ENCODE peak calls at places on chromosomes 5 and 9, in ten cellular contexts. Y is transverse colon, G is SK-N-SH, U is sigmoid colon, H is tibial nerve, T is A549, B is stomach, M is ovary, S is upper lobe of left lung, Q is suprapubic skin. K is an unnamed sample. For H3K4me1, the result is how much of the 10 kb centered on the place peaks cover.

GRCh38 chr9:93567271-93567959 is 9.0 kb upstream of the PHF2 start:
- DNase-seq in M (no peak), H (no peak), B (no peak), G (no peak), U (peak), Y (no peak), S (no peak), Q (peak), T (no peak), K (no peak)

GRCh38 chr5:136113606-136114005 is 19.0 kb upstream of the SMAD5 start:
- DNase-seq in U (no peak), M (no peak), T (no peak), G (no peak), S (no peak), B (no peak), H (no peak), Y (no peak), Q (no peak), K (no peak)

GRCh38 chr9:1469996-1470395 is 419.8 kb downstream of the DMRT2 start:
- DNase-seq in H (no peak), G (no peak), Y (no peak), U (no peak), B (no peak), T (no peak), Q (no peak), S (no peak), M (no peak), K (no peak)

GRCh38 chr9:98808411-98808815 is 943 bp downstream of the GALNT12 start:
- DNase-seq in U (peak), G (no peak), H (no peak), B (peak), Q (peak), T (no peak), Y (peak), M (no peak), S (peak), K (no peak)

GRCh38 chr9:72623156-72623555 is 101.7 kb downstream of the TMC1 start:
- DNase-seq in H (no peak), Y (no peak), M (no peak), G (no peak), T (no peak), S (no peak), Q (no peak), U (no peak), B (no peak), K (no peak)

GRCh38 chr9:103991698-103992097 is 102.4 kb upstream of the SMC2 start:
- DNase-seq in M (no peak), S (no peak), T (no peak), G (no peak), H (no peak), B (no peak), U (no peak), Q (no peak), Y (no peak), K (no peak)

GRCh38 chr5:32505718-32506117 is 61.2 kb upstream of the ZFR start:
- DNase-seq in M (no peak), B (no peak), Y (no peak), Q (no peak), H (no peak), U (no peak), G (no peak), T (no peak), S (no peak), K (no peak)

GRCh38 chr5:151620463-151620844 is 29.3 kb upstream of the FAT2 start:
- DNase-seq in H (no peak), S (no peak), Q (no peak), G (no peak), B (no peak), Y (no peak), T (no peak), U (no peak), M (no peak), K (no peak)

GRCh38 chr5:3107118-3107517 is 355.6 kb upstream of the IRX2 start:
- DNase-seq in Y (no peak), U (no peak), Q (no peak), M (no peak), T (no peak), S (no peak), H (no peak), G (no peak), B (no peak), K (no peak)

GRCh38 chr9:12718482-12719026 is 25.4 kb downstream of the TYRP1 start:
- DNase-seq in Y (no peak), G (no peak), S (no peak), H (no peak), M (no peak), B (no peak), U (no peak), T (no peak), Q (no peak), K (no peak)

GRCh38 chr5:25851301-25851700 is 1187.1 kb downstream of the CDH9 start:
- DNase-seq in Q (no peak), Y (no peak), B (no peak), S (no peak), M (no peak), H (no peak), G (no peak), U (no peak), T (no peak), K (no peak)

GRCh38 chr5:6106756-6107155 is 271.6 kb downstream of the MED10 start:
- DNase-seq in Y (no peak), U (no peak), B (no peak), S (no peak), G (no peak), H (no peak), T (no peak), Q (no peak), M (no peak), K (peak)

GRCh38 chr5:3359642-3360041 is 236.0 kb upstream of the IRX1 start:
- DNase-seq in H (no peak), Y (no peak), T (no peak), G (no peak), S (no peak), B (no peak), M (no peak), U (no peak), Q (no peak), K (no peak)

GRCh38 chr5:73205309-73205708 is 32.3 kb downstream of the TMEM174 start:
- DNase-seq in Y (no peak), B (no peak), U (no peak), Q (no peak), G (no peak), M (no peak), S (no peak), H (no peak), T (no peak), K (peak)

GRCh38 chr5:151082976-151083651 is 2.3 kb upstream of the TNIP1 start:
- DNase-seq in U (no peak), Q (no peak), H (no peak), G (no peak), Y (peak), M (no peak), S (no peak), T (peak), B (peak), K (no peak)

GRCh38 chr5:35010676-35011075 is 37.1 kb downstream of the AGXT2 start:
- DNase-seq in S (no peak), Q (no peak), Y (no peak), U (no peak), H (no peak), G (no peak), B (no peak), T (no peak), M (no peak), K (no peak)

GRCh38 chr9:98926016-98926415 is 17.7 kb upstream of the COL15A1 start:
- DNase-seq in U (no peak), T (no peak), B (no peak), G (no peak), Q (no peak), H (no peak), Y (no peak), M (no peak), S (no peak), K (no peak)

GRCh38 chr5:62692946-62693713 is 114.5 kb downstream of the LRRC70 start:
- DNase-seq in T (no peak), M (no peak), S (no peak), Q (no peak), Y (no peak), U (no peak), G (no peak), B (no peak), H (no peak), K (no peak)

GRCh38 chr5:113280541-113280940 is 154.2 kb downstream of the TSSK1B start:
- DNase-seq in G (no peak), S (no peak), Y (no peak), T (no peak), Q (no peak), B (no peak), U (no peak), M (no peak), H (no peak), K (no peak)

GRCh38 chr5:82346376-82347212 is 68.4 kb upstream of the RPS23 start:
- DNase-seq in B (no peak), M (no peak), Y (no peak), U (no peak), H (no peak), S (no peak), G (no peak), Q (no peak), T (no peak), K (peak)

GRCh38 chr5:122864400-122864799 is 19.0 kb downstream of the SNX24 start:
- DNase-seq in T (no peak), U (no peak), M (no peak), B (no peak), Y (no peak), S (no peak), G (no peak), H (no peak), Q (no peak), K (peak)

GRCh38 chr5:167870055-167870454 is 421.4 kb upstream of the WWC1 start:
- DNase-seq in S (no peak), T (no peak), Y (no peak), B (no peak), M (no peak), H (no peak), G (no peak), Q (no peak), U (no peak), K (no peak)

GRCh38 chr5:116652196-116652729 is 77.6 kb upstream of the SEMA6A start:
- DNase-seq in Y (no peak), H (peak), M (peak), G (no peak), U (peak), B (no peak), Q (peak), S (no peak), T (no peak), K (peak)

GRCh38 chr5:90709323-90710148 is 150.9 kb downstream of the ADGRV1 start:
- DNase-seq in M (no peak), G (peak), B (peak), Y (peak), U (no peak), H (peak), T (peak), Q (no peak), S (no peak), K (no peak)

GRCh38 chr5:149264432-149265069 is 7.1 kb upstream of the AFAP1L1 start:
- DNase-seq in T (no peak), B (peak), M (no peak), G (peak), H (no peak), U (no peak), S (no peak), Q (no peak), Y (peak), K (no peak)

GRCh38 chr9:134455951-134456739 is 129.9 kb downstream of the RXRA start:
- DNase-seq in Q (peak), U (peak), T (peak), Y (peak), S (peak), M (peak), B (peak), H (peak), G (peak), K (peak)

GRCh38 chr9:75197521-75197920 is 109.2 kb downstream of the OSTF1 start:
- DNase-seq in B (no peak), U (no peak), Q (no peak), Y (no peak), M (no peak), G (no peak), H (no peak), S (no peak), T (no peak), K (no peak)

GRCh38 chr5:23506329-23507236 is 826 bp upstream of the PRDM9 start:
- DNase-seq in B (no peak), G (peak), Y (no peak), U (no peak), S (peak), M (no peak), H (no peak), Q (no peak), T (peak), K (no peak)

GRCh38 chr5:121762416-121762815 is 89.3 kb upstream of the FTMT start:
- DNase-seq in U (no peak), S (no peak), B (no peak), G (no peak), Q (no peak), M (no peak), H (no peak), Y (no peak), T (no peak), K (no peak)

GRCh38 chr5:15233566-15233965 is 266.4 kb upstream of the FBXL7 start:
- DNase-seq in S (no peak), H (no peak), T (no peak), M (no peak), U (no peak), Y (no peak), B (no peak), Q (no peak), G (no peak), K (no peak)

GRCh38 chr9:738209-738915 is 103.1 kb upstream of the DMRT1 start:
- DNase-seq in T (peak), Q (no peak), M (no peak), S (no peak), B (no peak), H (no peak), G (no peak), U (peak), Y (peak), K (no peak)

GRCh38 chr5:42840842-42841574 is 29.3 kb upstream of the SELENOP start:
- DNase-seq in H (no peak), Y (no peak), S (no peak), U (no peak), T (no peak), G (no peak), Q (no peak), M (no peak), B (no peak), K (no peak)

DNA sequence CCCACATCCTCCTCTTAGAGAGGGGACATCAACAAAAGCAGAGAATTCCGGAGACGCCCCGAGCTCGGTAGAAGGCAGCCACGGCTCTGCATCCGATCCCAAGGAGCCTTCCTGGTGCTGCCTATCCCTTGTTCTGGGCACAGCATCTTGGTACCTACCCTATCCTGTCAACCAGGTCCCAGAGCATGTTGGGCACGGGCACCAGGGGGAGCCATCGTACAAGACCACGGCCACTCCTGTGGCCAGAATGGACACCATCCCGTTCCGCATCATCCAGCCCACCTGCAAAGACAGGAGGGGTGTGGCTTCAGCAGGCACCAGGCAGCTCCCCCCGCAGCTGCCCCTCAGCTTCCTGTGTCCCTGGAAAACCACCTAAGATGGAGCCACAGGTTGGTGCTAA is 62.7 kb upstream of the ZNF354A start:
- DNase-seq in G (peak), H (no peak), M (no peak), Y (peak), Q (no peak), U (peak), T (peak), B (peak), S (no peak), K (no peak)
- TF ChIP-seq CTCF in G (no peak), H (no peak), M (no peak), Y (no peak), Q (no peak), U (no peak), T (no peak), B (no peak), S (peak), K (peak)

GRCh38 chr5:60526336-60526875 is 173.6 kb downstream of the DEPDC1B start:
- DNase-seq in M (no peak), U (no peak), Y (no peak), S (no peak), B (no peak), G (no peak), Q (no peak), T (no peak), H (no peak), K (no peak)
- H3K4me1 ChIP-seq in M (under half), U (under half), Y (under half), S (under half), B (under half), G (under half), Q (under half), T (under half), H (under half), K (half or more)

GRCh38 chr5:80864109-80864508 is 96.1 kb upstream of the RASGRF2 start:
- DNase-seq in H (no peak), T (no peak), Q (no peak), G (no peak), Y (no peak), M (no peak), S (no peak), U (no peak), B (no peak), K (no peak)
- TF ChIP-seq EP300 in H (no peak), T (no peak), Q (no peak), G (no peak), Y (no peak), M (no peak), S (no peak), U (no peak), B (no peak), K (no peak)

DNA sequence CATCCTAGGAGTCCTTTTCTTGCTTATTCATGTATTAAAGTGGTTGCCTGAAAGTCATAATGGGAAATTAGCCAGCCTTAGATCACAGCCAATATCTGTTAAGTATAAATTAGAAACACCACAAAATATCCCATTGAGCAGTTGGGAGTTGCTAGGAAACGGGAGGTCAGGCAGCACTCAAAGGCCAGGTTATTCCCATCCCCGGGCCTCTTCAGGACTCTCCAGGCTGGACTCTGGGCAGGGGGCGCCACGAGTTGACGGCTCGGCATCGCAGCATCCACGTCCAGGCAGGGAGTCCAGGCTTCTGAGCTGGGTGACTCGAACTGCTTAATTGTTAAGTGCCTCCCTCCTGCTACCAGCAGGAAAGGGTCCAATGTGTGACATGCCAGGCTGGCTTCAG is 116.8 kb upstream of the RETREG1 start:
- DNase-seq in U (no peak), M (no peak), G (no peak), B (no peak), S (no peak), T (no peak), Y (no peak), Q (no peak), H (no peak), K (no peak)
- TF ChIP-seq CTCF in U (no peak), M (no peak), G (no peak), B (no peak), S (no peak), T (no peak), Y (no peak), Q (no peak), H (no peak), K (no peak)

GRCh38 chr5:76601470-76601869 is 21.7 kb downstream of the F2RL2 start:
- DNase-seq in B (no peak), G (peak), T (peak), Q (no peak), Y (no peak), S (no peak), U (no peak), H (peak), M (no peak), K (no peak)

GRCh38 chr5:76591366-76591765 is 31.8 kb downstream of the F2RL2 start:
- DNase-seq in Y (no peak), Q (no peak), H (no peak), U (no peak), T (no peak), B (no peak), M (no peak), G (no peak), S (no peak), K (no peak)

GRCh38 chr5:76590027-76590426 is 33.2 kb downstream of the F2RL2 start:
- DNase-seq in B (no peak), T (no peak), G (no peak), M (no peak), S (no peak), U (no peak), Y (no peak), H (no peak), Q (no peak), K (no peak)

GRCh38 chr5:76592692-76593091 is 30.5 kb downstream of the F2RL2 start:
- DNase-seq in U (no peak), M (no peak), Y (no peak), G (no peak), S (no peak), H (no peak), T (no peak), B (no peak), Q (no peak), K (no peak)

DNA sequence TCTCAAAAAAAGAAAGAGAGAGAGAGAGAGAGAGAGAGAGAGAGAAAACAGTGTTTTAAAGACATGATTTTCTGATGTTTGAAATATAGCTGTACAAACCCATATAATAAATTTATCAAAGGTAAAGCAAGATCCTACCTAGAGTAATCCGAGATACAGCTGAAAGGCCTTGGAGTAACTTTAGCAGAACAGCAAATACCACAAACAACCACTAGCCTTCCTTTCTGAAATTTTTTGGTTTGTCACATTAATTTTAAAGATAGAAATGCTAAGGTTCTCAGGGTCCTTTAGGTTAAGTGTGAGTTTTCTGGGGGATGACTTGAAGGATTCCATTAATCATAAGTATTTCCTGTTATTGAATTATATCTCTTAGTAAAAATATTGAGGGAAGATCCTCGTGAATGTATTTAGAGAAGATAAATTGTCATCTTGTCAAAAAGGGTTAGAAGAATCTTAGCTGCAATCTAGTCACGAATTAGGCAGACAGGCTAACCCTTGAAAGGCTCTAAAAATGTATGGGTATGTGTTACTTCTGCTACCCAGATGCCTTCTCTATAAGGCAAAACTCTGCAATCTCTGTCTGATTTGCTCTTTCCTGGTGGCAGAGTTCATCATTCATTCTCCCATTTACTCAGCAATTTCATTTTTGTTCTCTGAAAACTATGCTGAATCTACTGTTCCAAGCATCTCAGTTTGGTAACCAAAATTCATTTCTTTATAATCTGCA is 27.3 kb downstream of the F2RL2 start:
- DNase-seq in B (no peak), S (no peak), Y (no peak), Q (no peak), M (no peak), U (no peak), H (no peak), G (no peak), T (no peak), K (no peak)
- H3K4me1 ChIP-seq in B (under half), S (under half), Y (under half), Q (under half), M (under half), U (under half), H (under half), G (under half), T (under half), K (under half)

K was measured in esophagus muscularis mucosa.